ENCODE peak calls at places on chromosomes 2 and 18, in five cellular contexts. Z, G, V, E and A are unnamed samples. For H3K36me3, the result is how much of the 10 kb centered on the place peaks cover.

GRCh38 chr2:121944072-121944829 is 188.8 kb downstream of the TSN start:
- DNase-seq in Z (no peak), G (no peak), V (peak), E (no peak), A (no peak)

GRCh38 chr2:39571197-39571731 is 94.5 kb upstream of the TMEM178A start:
- DNase-seq in Z (no peak), G (no peak), V (peak), E (no peak), A (no peak)

GRCh38 chr2:162582357-162582798 is 238.4 kb downstream of the GCA start:
- DNase-seq in Z (no peak), G (no peak), V (peak), E (no peak), A (no peak)

GRCh38 chr18:37561986-37562385 is 3.6 kb downstream of the CELF4 start:
- DNase-seq in Z (no peak), G (no peak), V (no peak), E (no peak), A (no peak)

GRCh38 chr2:37781028-37781427 is 109.6 kb upstream of the CDC42EP3 start:
- DNase-seq in Z (no peak), G (no peak), V (peak), E (no peak), A (no peak)

GRCh38 chr18:34993289-34993688 is 47.9 kb upstream of the MAPRE2 start:
- DNase-seq in Z (no peak), G (no peak), V (no peak), E (no peak), A (no peak)

GRCh38 chr2:61536086-61536722 is 2.0 kb downstream of the XPO1 start:
- DNase-seq in Z (no peak), G (no peak), V (peak), E (no peak), A (no peak)

GRCh38 chr2:239880396-239880795 is 144.7 kb downstream of the NDUFA10 start:
- DNase-seq in Z (no peak), G (no peak), V (no peak), E (no peak), A (no peak)

GRCh38 chr2:5250482-5250881 is 441.7 kb upstream of the SOX11 start:
- DNase-seq in Z (no peak), G (no peak), V (peak), E (no peak), A (no peak)

GRCh38 chr18:31244737-31245432 is 73.1 kb upstream of the DSG1 start:
- DNase-seq in Z (no peak), G (no peak), V (peak), E (peak), A (no peak)

DNA sequence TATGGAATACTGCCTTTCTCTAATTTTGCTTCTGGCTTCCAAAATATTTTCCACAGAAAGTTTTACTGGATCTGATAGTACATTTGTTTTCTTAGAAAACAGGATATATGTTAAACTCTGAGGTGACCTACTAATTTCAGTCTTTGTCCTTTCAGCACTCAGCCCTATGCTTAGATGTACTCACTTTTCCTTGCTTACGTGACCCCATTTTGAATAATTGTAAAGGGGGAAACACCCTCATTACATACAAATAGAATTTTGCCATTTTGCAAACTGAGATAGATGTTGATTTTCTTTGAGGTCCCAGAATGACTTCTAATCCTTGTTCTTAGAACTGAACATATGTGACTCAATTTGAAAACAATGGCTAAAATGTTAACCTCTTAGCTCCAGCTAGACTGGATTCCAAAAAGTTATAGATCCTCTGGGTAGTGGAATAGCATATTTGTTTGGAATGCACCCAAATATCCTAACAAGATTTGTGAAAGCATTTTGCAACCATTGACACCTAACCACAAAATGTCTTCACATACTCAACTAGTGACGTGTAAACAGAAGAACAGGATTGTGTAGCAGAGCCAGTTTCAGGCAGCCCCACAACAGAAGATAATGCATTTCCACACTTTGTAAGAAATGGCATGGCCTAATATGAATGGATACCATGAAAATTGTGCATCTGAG is 44.8 kb upstream of the EHBP1 start:
- DNase-seq in Z (no peak), G (no peak), V (peak), E (no peak), A (no peak)
- H3K27ac ChIP-seq in Z (no peak), G (no peak), V (peak), E (no peak), A (no peak)

DNA sequence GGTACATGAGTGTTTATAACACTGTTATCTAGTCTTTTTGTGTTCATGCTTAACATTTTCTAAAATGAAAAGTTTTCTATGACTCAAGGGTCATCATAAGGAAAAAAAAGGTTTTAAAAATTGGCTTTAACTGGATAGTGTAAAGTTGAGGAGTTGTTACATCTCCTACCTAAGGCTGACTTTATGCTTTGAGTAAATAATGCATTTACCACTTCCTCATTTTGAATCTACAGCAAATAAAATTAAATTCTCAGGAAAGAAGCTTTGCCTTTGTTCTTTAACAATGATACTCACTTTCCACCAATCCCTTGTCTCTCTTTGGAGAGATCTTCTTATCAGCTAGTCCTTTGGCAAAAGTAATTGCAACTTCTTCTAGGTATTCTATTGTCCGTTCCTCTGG is 29.7 kb downstream of the HADHA start:
- DNase-seq in Z (no peak), G (no peak), V (no peak), E (no peak), A (no peak)
- H3K36me3 ChIP-seq in Z (half or more), G (under half), V (under half), E (under half), A (half or more)

GRCh38 chr2:457792-458430 is 170.0 kb upstream of the ALKAL2 start:
- DNase-seq in Z (no peak), G (no peak), V (no peak), E (no peak), A (no peak)

GRCh38 chr2:455913-456312 is 168.0 kb upstream of the ALKAL2 start:
- DNase-seq in Z (no peak), G (no peak), V (no peak), E (no peak), A (no peak)

GRCh38 chr2:455046-455705 is 167.3 kb upstream of the ALKAL2 start:
- DNase-seq in Z (no peak), G (no peak), V (no peak), E (no peak), A (no peak)

GRCh38 chr2:458431-458827 is 170.5 kb upstream of the ALKAL2 start:
- DNase-seq in Z (no peak), G (no peak), V (no peak), E (peak), A (no peak)

DNA sequence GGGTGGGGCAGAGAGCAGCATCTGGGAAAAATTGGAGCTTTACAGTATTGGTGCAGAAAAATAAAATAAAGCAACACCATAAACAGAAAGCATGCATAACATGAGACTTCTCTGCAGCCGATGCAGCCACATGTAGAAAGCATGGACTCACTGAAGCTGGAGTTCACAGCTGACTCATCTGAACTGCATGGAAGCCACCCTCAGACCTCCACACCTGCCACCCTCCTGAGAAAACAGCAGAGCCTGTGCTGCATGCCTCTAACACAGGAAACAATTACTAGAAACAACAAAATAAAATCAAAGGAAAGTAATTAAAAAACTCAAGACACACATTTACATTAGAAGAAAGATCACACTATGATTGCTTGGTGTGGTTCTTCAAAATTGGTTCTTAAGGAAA is 169.4 kb upstream of the ALKAL2 start:
- DNase-seq in Z (no peak), G (no peak), V (no peak), E (no peak), A (no peak)
- H3K27ac ChIP-seq in Z (no peak), G (no peak), V (no peak), E (no peak), A (no peak)

GRCh38 chr2:9738718-9739496 is 104.4 kb upstream of the TAF1B start:
- DNase-seq in Z (no peak), G (no peak), V (no peak), E (no peak), A (no peak)

GRCh38 chr2:9739508-9739907 is 103.8 kb upstream of the TAF1B start:
- DNase-seq in Z (peak), G (no peak), V (no peak), E (no peak), A (peak)

GRCh38 chr2:9740382-9741040 is 102.8 kb upstream of the TAF1B start:
- DNase-seq in Z (no peak), G (no peak), V (peak), E (no peak), A (no peak)

GRCh38 chr2:9742601-9743000 is 100.7 kb upstream of the TAF1B start:
- DNase-seq in Z (no peak), G (no peak), V (no peak), E (no peak), A (no peak)

DNA sequence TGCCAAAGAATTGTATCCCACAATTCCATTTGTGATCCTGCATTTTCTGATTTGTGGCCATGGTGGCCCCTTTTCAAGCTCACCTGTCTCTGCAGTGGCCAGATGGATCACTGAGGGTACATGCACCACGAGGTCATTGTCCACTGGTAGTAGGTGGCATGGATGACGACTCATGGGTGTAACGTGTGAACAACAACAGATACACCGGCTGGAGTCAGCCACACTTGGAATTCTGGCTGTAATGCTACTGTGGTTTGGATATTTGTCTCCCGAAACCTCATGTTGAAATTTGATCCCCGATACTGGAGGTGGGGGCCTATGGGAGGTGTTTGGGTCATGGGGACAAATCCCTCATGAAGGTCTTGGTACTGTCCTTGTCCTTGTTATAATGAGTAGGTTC is 102.2 kb upstream of the TAF1B start:
- DNase-seq in Z (no peak), G (no peak), V (peak), E (no peak), A (no peak)
- H3K36me3 ChIP-seq in Z (under half), G (under half), V (under half), E (under half), A (under half)

GRCh38 chr2:127403460-127403859 is 14.8 kb upstream of the PROC start:
- DNase-seq in Z (no peak), G (no peak), V (no peak), E (no peak), A (no peak)

GRCh38 chr2:127407091-127407490 is 11.1 kb upstream of the PROC start:
- DNase-seq in Z (no peak), G (no peak), V (no peak), E (no peak), A (no peak)

GRCh38 chr2:127406454-127406853 is 11.8 kb upstream of the PROC start:
- DNase-seq in Z (no peak), G (no peak), V (no peak), E (no peak), A (no peak)

GRCh38 chr2:127404466-127405251 is 13.6 kb upstream of the PROC start:
- DNase-seq in Z (no peak), G (no peak), V (no peak), E (no peak), A (no peak)

DNA sequence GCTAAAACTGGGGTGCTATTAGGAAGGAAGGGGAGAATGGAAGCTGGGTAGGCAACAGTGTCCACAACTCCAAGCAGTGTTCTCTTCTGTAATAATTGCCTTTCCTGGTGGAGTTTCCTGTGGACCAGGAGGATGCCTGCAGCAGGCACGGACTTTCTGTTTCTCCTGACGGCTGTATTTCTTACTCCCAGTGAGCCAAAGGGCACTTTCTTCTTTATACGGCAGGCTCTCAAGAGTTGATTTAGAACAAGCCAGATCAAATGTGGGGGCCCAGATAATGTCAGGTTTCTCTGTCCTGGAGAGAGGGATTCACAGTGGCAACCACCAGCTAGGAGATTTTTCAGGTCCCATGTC is 13.0 kb upstream of the PROC start:
- DNase-seq in Z (no peak), G (no peak), V (no peak), E (no peak), A (no peak)
- H3K27ac ChIP-seq in Z (no peak), G (no peak), V (no peak), E (no peak), A (no peak)

GRCh38 chr2:215750763-215751162 is 262.6 kb downstream of the MREG start:
- DNase-seq in Z (no peak), G (no peak), V (peak), E (no peak), A (no peak)

GRCh38 chr2:215753808-215754207 is 259.5 kb downstream of the MREG start:
- DNase-seq in Z (no peak), G (no peak), V (no peak), E (no peak), A (no peak)

GRCh38 chr2:215751911-215752272 is 261.5 kb downstream of the MREG start:
- DNase-seq in Z (no peak), G (no peak), V (no peak), E (no peak), A (no peak)

GRCh38 chr2:215751200-215751910 is 262.0 kb downstream of the MREG start:
- DNase-seq in Z (no peak), G (no peak), V (peak), E (no peak), A (no peak)

DNA sequence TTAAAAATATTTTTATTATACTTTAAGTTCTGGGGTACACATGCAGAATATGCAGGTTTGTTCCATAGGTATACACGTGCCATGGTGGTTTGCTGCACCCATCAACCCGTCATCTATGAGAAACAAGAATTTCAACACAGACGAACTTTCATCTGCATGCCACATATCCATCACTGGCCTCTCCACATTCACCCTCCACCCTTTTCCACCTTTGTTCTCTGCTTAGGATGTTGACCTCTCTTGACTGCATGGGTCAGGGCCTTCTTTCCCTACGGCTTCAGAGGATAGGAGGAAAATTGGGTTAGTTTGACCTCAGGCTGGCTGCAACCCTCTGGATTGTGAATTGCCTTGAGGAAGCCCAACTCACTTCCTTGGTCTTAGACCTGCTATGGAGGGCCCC is 260.9 kb downstream of the MREG start:
- DNase-seq in Z (no peak), G (no peak), V (no peak), E (no peak), A (no peak)
- H3K36me3 ChIP-seq in Z (under half), G (under half), V (under half), E (under half), A (under half)

GRCh38 chr2:217901826-217902225 is 101.0 kb downstream of the TNS1 start:
- DNase-seq in Z (no peak), G (no peak), V (peak), E (no peak), A (no peak)

GRCh38 chr2:217903859-217904613 is 98.8 kb downstream of the TNS1 start:
- DNase-seq in Z (no peak), G (no peak), V (peak), E (no peak), A (no peak)

GRCh38 chr2:217904614-217904965 is 98.2 kb downstream of the TNS1 start:
- DNase-seq in Z (no peak), G (no peak), V (no peak), E (no peak), A (no peak)

GRCh38 chr2:217902281-217903141 is 100.3 kb downstream of the TNS1 start:
- DNase-seq in Z (no peak), G (no peak), V (peak), E (no peak), A (no peak)

GRCh38 chr2:217903142-217903858 is 99.5 kb downstream of the TNS1 start:
- DNase-seq in Z (no peak), G (no peak), V (no peak), E (no peak), A (no peak)
- H3K27ac ChIP-seq in Z (no peak), G (no peak), V (peak), E (no peak), A (no peak)

DNA sequence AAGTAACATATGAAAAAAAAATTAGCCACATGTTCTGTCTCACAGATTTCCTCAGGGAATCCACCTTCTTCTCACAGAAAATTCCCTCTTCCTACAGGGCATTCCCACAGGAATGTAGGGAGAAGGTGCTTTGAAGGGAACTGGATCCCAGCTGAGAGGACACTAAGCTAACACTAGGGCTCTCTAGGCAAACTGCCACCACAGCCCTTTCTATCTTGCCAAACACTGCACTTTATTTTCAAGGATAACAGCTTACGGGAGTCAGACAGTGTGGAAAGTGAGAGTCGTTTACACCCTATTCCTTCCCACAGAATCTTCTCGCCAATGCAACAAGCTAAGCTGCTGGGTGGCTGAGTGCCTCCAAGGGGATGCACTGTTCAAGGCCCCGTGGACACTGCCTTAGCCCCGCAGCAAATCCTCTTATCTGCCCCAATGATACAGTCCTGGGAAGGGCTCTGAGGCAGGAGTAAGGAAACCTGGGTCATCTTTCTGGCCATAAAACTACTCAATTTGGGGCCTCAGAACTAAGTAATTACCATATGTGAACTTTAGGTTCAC is 76.9 kb downstream of the CCDC93 start:
- DNase-seq in Z (no peak), G (no peak), V (no peak), E (peak), A (no peak)
- H3K36me3 ChIP-seq in Z (half or more), G (under half), V (under half), E (under half), A (half or more)

GRCh38 chr2:64794426-64794995 is 140.8 kb upstream of the SERTAD2 start:
- DNase-seq in Z (no peak), G (no peak), V (no peak), E (no peak), A (no peak)

GRCh38 chr2:64792995-64793639 is 139.4 kb upstream of the SERTAD2 start:
- DNase-seq in Z (no peak), G (no peak), V (peak), E (no peak), A (no peak)

GRCh38 chr2:64795024-64795592 is 141.4 kb upstream of the SERTAD2 start:
- DNase-seq in Z (no peak), G (no peak), V (no peak), E (no peak), A (no peak)

GRCh38 chr2:64792310-64792709 is 138.6 kb upstream of the SERTAD2 start:
- DNase-seq in Z (no peak), G (no peak), V (no peak), E (no peak), A (no peak)

DNA sequence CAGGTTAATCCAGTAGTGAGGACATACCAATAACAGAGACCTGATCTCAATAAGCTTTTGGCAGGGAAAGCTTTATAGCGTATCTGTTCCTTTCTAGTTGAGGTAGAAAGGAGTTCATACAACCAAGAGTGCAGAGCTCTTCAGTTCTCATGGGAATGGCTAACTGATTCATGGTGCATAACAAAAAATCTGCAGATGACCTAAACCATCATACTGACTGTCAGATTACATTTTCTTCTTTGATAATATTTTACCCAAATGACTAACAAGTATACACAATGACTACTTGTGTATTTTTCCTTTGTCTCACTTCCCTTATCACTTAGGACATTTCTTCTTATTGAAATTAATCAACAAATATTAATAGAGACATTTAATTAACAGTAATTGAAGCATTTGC is 140.0 kb upstream of the SERTAD2 start:
- DNase-seq in Z (no peak), G (no peak), V (peak), E (no peak), A (no peak)
- H3K27ac ChIP-seq in Z (no peak), G (no peak), V (no peak), E (no peak), A (no peak)